ENCODE peak calls at places on chromosomes 4 and X, in eight cellular contexts. W is DND-41, M is neural progenitor cell, Z is LHCN-M2, F is NCI-H1092, K is WERI-Rb-1, L is substantia nigra, J is RPMI8226. O is an unnamed sample.

GRCh38 chrX:119673336-119673735 is 19.6 kb downstream of the SEPTIN6 start:
- DNase-seq in L (no peak), W (no peak), Z (no peak), F (no peak), M (no peak), K (no peak), J (no peak), O (no peak)

GRCh38 chr4:72319596-72319995 is 249.4 kb downstream of the ADAMTS3 start:
- DNase-seq in W (no peak), M (no peak), F (no peak), Z (peak; percentile 64), K (no peak), J (no peak), L (no peak), O (no peak)

GRCh38 chr4:141056473-141056872 is 76.8 kb downstream of the RNF150 start:
- DNase-seq in L (no peak), W (no peak), K (no peak), J (no peak), M (peak; percentile 15), Z (no peak), F (no peak), O (no peak)

GRCh38 chr4:112270643-112271484 is 14.8 kb downstream of the TIFA start:
- DNase-seq in M (no peak), L (no peak), K (no peak), W (no peak), Z (peak; percentile 70), J (no peak), F (no peak), O (no peak)

GRCh38 chrX:152640039-152640818 is 2.5 kb downstream of the GABRQ start:
- DNase-seq in J (no peak), K (peak; percentile 90), W (no peak), F (no peak), L (no peak), M (no peak), Z (no peak), O (peak; percentile 23)

GRCh38 chrX:72254835-72255234 is 16.0 kb upstream of the ERCC6L start:
- DNase-seq in M (peak; percentile 53), K (no peak), W (no peak), Z (no peak), F (peak; percentile 53), J (no peak), L (no peak), O (no peak)

GRCh38 chr4:93771640-93772411 is 56.7 kb upstream of the ATOH1 start:
- DNase-seq in L (no peak), M (no peak), Z (no peak), F (no peak), J (no peak), W (no peak), K (no peak), O (no peak)

GRCh38 chrX:38313190-38313589 is 14.1 kb downstream of the RPGR start:
- DNase-seq in F (no peak), Z (no peak), M (no peak), J (no peak), L (no peak), K (no peak), W (no peak), O (no peak)

GRCh38 chr4:147640331-147640730 is 23.1 kb downstream of the TMEM184C start:
- DNase-seq in K (no peak), M (no peak), W (no peak), Z (no peak), F (no peak), J (no peak), L (no peak), O (no peak)

GRCh38 chrX:19544693-19545305 is 29.5 kb upstream of the MAP3K15 start:
- DNase-seq in L (no peak), Z (peak; percentile 48), J (peak; percentile 47), M (peak; percentile 55), W (peak; percentile 44), F (peak; percentile 63), K (peak; percentile 62), O (peak; percentile 49)

GRCh38 chrX:40058719-40059118 is 39.0 kb downstream of the BCOR start:
- DNase-seq in W (no peak), F (peak; percentile 94), L (peak; percentile 0), Z (no peak), M (no peak), K (peak; percentile 81), J (no peak), O (no peak)

GRCh38 chr4:155805016-155805415 is 46.2 kb downstream of the GUCY1B1 start:
- DNase-seq in M (no peak), W (no peak), L (no peak), J (no peak), F (no peak), Z (peak; percentile 79), K (no peak), O (no peak)

GRCh38 chr4:71355045-71355444 is 16.2 kb downstream of the SLC4A4 start:
- DNase-seq in F (no peak), J (no peak), L (no peak), K (no peak), W (no peak), M (no peak), Z (no peak), O (no peak)

GRCh38 chr4:1164956-1165545 is 7.3 kb downstream of the SPON2 start:
- DNase-seq in M (no peak), F (no peak), J (no peak), W (no peak), L (no peak), K (no peak), Z (no peak), O (no peak)

GRCh38 chr4:123816462-123816861 is 419.9 kb downstream of the SPRY1 start:
- DNase-seq in M (no peak), W (no peak), F (no peak), J (no peak), K (no peak), L (no peak), Z (no peak), O (no peak)

GRCh38 chrX:42973321-42973720 is 195.4 kb upstream of the PPP1R2C start:
- DNase-seq in K (no peak), W (no peak), Z (no peak), F (no peak), M (no peak), L (no peak), J (peak; percentile 4), O (no peak)

GRCh38 chr4:128386761-128387599 is 99.4 kb upstream of the PGRMC2 start:
- DNase-seq in W (no peak), L (peak; percentile 46), F (peak; percentile 67), M (no peak), Z (peak; percentile 97), K (peak; percentile 44), J (no peak), O (no peak)

GRCh38 chr4:63728480-63729177 is 680.6 kb downstream of the TECRL start:
- DNase-seq in K (no peak), J (no peak), L (no peak), M (peak; percentile 51), Z (no peak), F (no peak), W (no peak), O (no peak)

GRCh38 chr4:53346920-53347852 is 18.7 kb downstream of the SCFD2 start:
- DNase-seq in L (no peak), J (no peak), Z (peak; percentile 32), M (no peak), W (no peak), K (no peak), F (no peak), O (no peak)

O was measured in D341Med.